ENCODE peak calls at places on chromosomes 1 and 21, in eight cellular contexts. N, X, M, H, F, G, W and I are unnamed samples.

GRCh38 chr1:221772107-221772506 is 30.2 kb upstream of the DUSP10 start:
- DNase-seq in N (no peak), X (peak), M (peak), H (no peak), F (no peak), G (peak), W (no peak), I (no peak)

GRCh38 chr1:9192578-9192977 is 42.0 kb upstream of the H6PD start:
- DNase-seq in N (no peak), X (no peak), M (no peak), H (no peak), F (no peak), G (no peak), W (no peak), I (no peak)

GRCh38 chr1:65068202-65069011 is 79.6 kb upstream of the AK4 start:
- DNase-seq in N (no peak), X (peak), M (no peak), H (no peak), F (no peak), G (peak), W (no peak), I (no peak)

GRCh38 chr1:47791879-47792608 is 205.1 kb downstream of the TRABD2B start:
- DNase-seq in N (no peak), X (peak), M (peak), H (no peak), F (no peak), G (no peak), W (no peak), I (no peak)

GRCh38 chr1:53410100-53410541 is 49.1 kb upstream of the DMRTB1 start:
- DNase-seq in N (no peak), X (peak), M (peak), H (no peak), F (no peak), G (peak), W (no peak), I (no peak)

GRCh38 chr1:1387098-1388077 is 11.7 kb downstream of the CCNL2 start:
- DNase-seq in N (no peak), X (no peak), M (no peak), H (no peak), F (no peak), G (no peak), W (no peak), I (no peak)

GRCh38 chr1:227420147-227420546 is 101.9 kb upstream of the CDC42BPA start:
- DNase-seq in N (no peak), X (no peak), M (no peak), H (no peak), F (no peak), G (no peak), W (no peak), I (no peak)

GRCh38 chr21:45996311-45997204 is 15.0 kb downstream of the COL6A1 start:
- DNase-seq in N (no peak), X (no peak), M (no peak), H (no peak), F (no peak), G (no peak), W (no peak), I (no peak)

GRCh38 chr1:207962716-207963428 is 51.9 kb upstream of the CD34 start:
- DNase-seq in N (no peak), X (no peak), M (no peak), H (peak), F (no peak), G (no peak), W (no peak), I (no peak)

GRCh38 chr1:11869104-11869503 is 10.4 kb upstream of the NPPB start:
- DNase-seq in N (no peak), X (no peak), M (no peak), H (no peak), F (no peak), G (no peak), W (no peak), I (no peak)

GRCh38 chr1:89721351-89721750 is 88.4 kb downstream of the LRRC8C start:
- DNase-seq in N (no peak), X (peak), M (peak), H (no peak), F (no peak), G (peak), W (no peak), I (no peak)